ENCODE peak calls at places on chromosomes 6 and 20, in four cellular contexts. P is HS-27A, G is T-cell, A is tibial nerve. L is an unnamed sample.

GRCh38 chr6:154686162-154686561 is 47.1 kb upstream of the SCAF8 start:
- DNase-seq in P (no peak), G (no peak), A (no peak), L (no peak)

GRCh38 chr6:6701864-6702263 is 113.3 kb downstream of the LY86 start:
- DNase-seq in P (no peak), G (no peak), A (no peak), L (no peak)

GRCh38 chr6:40369028-40369427 is 218.1 kb downstream of the LRFN2 start:
- DNase-seq in A (peak; percentile 1), G (no peak), P (no peak), L (no peak)

GRCh38 chr20:19252670-19253120 is 40.3 kb downstream of the SLC24A3 start:
- DNase-seq in G (no peak), A (peak; percentile 42), P (no peak), L (no peak)

GRCh38 chr6:38933426-38933825 is 115.2 kb upstream of the GLP1R start:
- DNase-seq in A (no peak), P (peak; percentile 3), G (no peak), L (no peak)

GRCh38 chr6:89555751-89556150 is 82.8 kb downstream of the LYRM2 start:
- DNase-seq in P (no peak), G (no peak), A (no peak), L (no peak)

GRCh38 chr6:113995632-113996031 is 24.7 kb upstream of the HDAC2 start:
- DNase-seq in A (peak; percentile 18), P (peak; percentile 94), G (no peak), L (no peak)

GRCh38 chr20:1402149-1402548 is 9.3 kb upstream of the FKBP1A start:
- DNase-seq in G (no peak), A (no peak), P (no peak), L (no peak)

GRCh38 chr20:61661025-61661424 is 404.7 kb downstream of the TAF4 start:
- DNase-seq in A (no peak), P (no peak), G (no peak), L (no peak)

GRCh38 chr20:58389968-58390658 is 1.1 kb downstream of the VAPB start:
- DNase-seq in A (no peak), P (no peak), G (no peak), L (no peak)

GRCh38 chr6:26331809-26332226 is 33.2 kb upstream of the BTN3A2 start:
- DNase-seq in G (peak; percentile 40), A (no peak), P (no peak), L (no peak)

GRCh38 chr6:113299526-113299925 is 557.6 kb upstream of the MARCKS start:
- DNase-seq in A (no peak), G (no peak), P (no peak), L (no peak)

GRCh38 chr6:118739976-118740771 is 88.8 kb upstream of the CEP85L start:
- DNase-seq in A (no peak), P (peak; percentile 58), G (no peak), L (no peak)

GRCh38 chr6:101391772-101392560 is 1.5 kb upstream of the GRIK2 start:
- DNase-seq in G (no peak), P (no peak), A (no peak), L (no peak)

GRCh38 chr20:34324541-34324940 is 21.4 kb upstream of the AHCY start:
- DNase-seq in P (no peak), G (no peak), A (no peak), L (no peak)